ENCODE peak calls at places on chromosomes 11 and 22, in eight cellular contexts. V is stimulated activated CD4-positive, alpha-beta T cell treated with anti-CD3 and anti-CD28 coated beads, Interleukin-2, amount 100 ng/mL, for 48 hours; L is spleen; M is foreskin fibroblast; F is HTR-8/SVneo; Z is uterus; S is GM12864; X is CD8-positive, alpha-beta T cell. K is an unnamed sample.

GRCh38 chr22:19772673-19773469 is 12.3 kb downstream of the TBX1 start:
- DNase-seq in L (peak), X (no peak), M (no peak), F (no peak), V (no peak), S (peak), Z (no peak), K (no peak)

GRCh38 chr22:17742528-17742902 is 31.8 kb downstream of the BID start:
- DNase-seq in Z (peak), X (peak), M (peak), S (peak), F (peak), L (peak), V (peak), K (peak)

GRCh38 chr11:9571766-9572120 is 1.7 kb upstream of the WEE1 start:
- DNase-seq in X (no peak), S (no peak), L (no peak), Z (no peak), F (no peak), V (no peak), M (no peak), K (no peak)

GRCh38 chr11:68282141-68282860 is 10.5 kb upstream of the C11orf24 start:
- DNase-seq in M (no peak), L (no peak), V (peak), S (peak), F (no peak), Z (no peak), X (no peak), K (peak)

GRCh38 chr22:48403521-48403921 is 1424.2 kb downstream of the BRD1 start:
- DNase-seq in L (no peak), X (no peak), V (no peak), F (no peak), S (no peak), M (no peak), Z (no peak), K (no peak)

GRCh38 chr22:26656896-26657851 is at the start of gene MIAT:
- DNase-seq in V (peak), Z (no peak), L (peak), X (peak), F (no peak), S (no peak), M (no peak), K (no peak)

GRCh38 chr11:120259988-120260565 is 20.1 kb downstream of the POU2F3 start:
- DNase-seq in V (no peak), S (no peak), F (no peak), X (no peak), Z (no peak), L (peak), M (no peak), K (no peak)

GRCh38 chr11:12094872-12095800 is 15.3 kb upstream of the MICAL2 start:
- DNase-seq in X (no peak), S (no peak), V (no peak), L (no peak), M (no peak), F (no peak), Z (no peak), K (peak)

GRCh38 chr11:33869511-33870422 is 22.1 kb downstream of the LMO2 start:
- DNase-seq in V (peak), S (no peak), X (no peak), L (peak), F (peak), Z (no peak), M (no peak), K (peak)

GRCh38 chr11:105071060-105071732 is 26.1 kb upstream of the CARD16 start:
- DNase-seq in F (no peak), X (no peak), V (no peak), L (no peak), Z (no peak), S (no peak), M (no peak), K (no peak)

GRCh38 chr11:66612458-66612857 is 4.0 kb upstream of the RBM14 start:
- DNase-seq in X (no peak), M (no peak), V (no peak), S (no peak), L (no peak), Z (no peak), F (no peak), K (no peak)

K was measured in GDM1.